ENCODE peak calls at places on chromosome 6, in ten cellular contexts. Y, D, O, V, R, W, T, G, B and L are unnamed samples.

GRCh38 chr6:118970866-118971265 is 35.9 kb upstream of the MCM9 start:
- DNase-seq in V (no peak), R (no peak), B (no peak), T (no peak), O (no peak), Y (no peak), D (no peak), W (no peak), G (no peak), L (no peak)

GRCh38 chr6:21123485-21124436 is 469.8 kb upstream of the SOX4 start:
- DNase-seq in V (no peak), G (no peak), O (no peak), Y (no peak), W (no peak), T (no peak), B (no peak), D (no peak), R (no peak), L (no peak)

GRCh38 chr6:130136803-130137202 is 85.9 kb downstream of the SAMD3 start:
- DNase-seq in O (no peak), G (no peak), R (no peak), B (no peak), W (no peak), D (no peak), T (no peak), V (no peak), Y (no peak), L (no peak)

GRCh38 chr6:72522735-72523141 is 99.1 kb upstream of the KCNQ5 start:
- DNase-seq in W (no peak), T (peak), Y (no peak), B (peak), G (peak), R (peak), O (no peak), V (peak), D (no peak), L (peak)

GRCh38 chr6:138944412-138944811 is 43.6 kb downstream of the REPS1 start:
- DNase-seq in B (no peak), O (no peak), Y (no peak), G (no peak), R (no peak), D (no peak), W (no peak), T (peak), V (no peak), L (no peak)

GRCh38 chr6:135673671-135674309 is 176.2 kb upstream of the AHI1 start:
- DNase-seq in T (no peak), B (no peak), D (peak), R (peak), G (no peak), V (no peak), Y (no peak), O (no peak), W (no peak), L (no peak)

GRCh38 chr6:111781055-111781708 is 92.1 kb downstream of the FYN start:
- DNase-seq in V (no peak), Y (no peak), W (no peak), B (no peak), R (peak), O (no peak), G (no peak), D (no peak), T (no peak), L (no peak)

GRCh38 chr6:4280721-4281120 is 145.3 kb upstream of the ECI2 start:
- DNase-seq in B (no peak), G (no peak), W (no peak), T (no peak), D (no peak), O (no peak), R (peak), V (no peak), Y (no peak), L (no peak)

GRCh38 chr6:90368601-90369000 is 72.0 kb upstream of the BACH2 start:
- DNase-seq in R (no peak), W (no peak), G (no peak), B (no peak), O (no peak), D (no peak), T (no peak), V (no peak), Y (no peak), L (no peak)

GRCh38 chr6:26223677-26224546 is 136.7 kb downstream of the HFE start:
- DNase-seq in D (peak), R (peak), Y (peak), G (peak), B (no peak), W (peak), O (peak), T (peak), V (peak), L (no peak)

GRCh38 chr6:109453594-109454482 is 1.7 kb downstream of the MICAL1 start:
- DNase-seq in D (peak), O (no peak), Y (no peak), R (peak), V (no peak), B (no peak), G (no peak), T (no peak), W (peak), L (no peak)

GRCh38 chr6:149107973-149108372 is 209.5 kb upstream of the TAB2 start:
- DNase-seq in T (no peak), V (no peak), O (no peak), Y (no peak), W (no peak), G (no peak), D (no peak), R (no peak), B (no peak), L (no peak)

GRCh38 chr6:162726997-162727346 is 594 bp downstream of the PRKN start:
- DNase-seq in W (no peak), B (no peak), G (no peak), T (no peak), D (no peak), V (no peak), Y (no peak), O (no peak), R (no peak), L (no peak)

GRCh38 chr6:52499026-52499425 is 77.8 kb downstream of the TRAM2 start:
- DNase-seq in O (no peak), T (no peak), R (peak), G (no peak), D (no peak), Y (no peak), B (no peak), W (no peak), V (no peak), L (no peak)

GRCh38 chr6:110822248-110822647 is 7.0 kb upstream of the CDK19 start:
- DNase-seq in R (no peak), O (no peak), V (no peak), B (no peak), T (no peak), G (no peak), Y (no peak), W (no peak), D (no peak), L (no peak)

GRCh38 chr6:30207619-30208295 is 5.4 kb downstream of the TRIM26 start:
- DNase-seq in O (no peak), W (no peak), G (no peak), R (no peak), Y (peak), V (no peak), D (no peak), B (no peak), T (no peak), L (no peak)